ENCODE peak calls at places on chromosomes 13 and 19, in eight cellular contexts. R is upper lobe of right lung; J is aorta; W is Panc1; P is pancreas; E is H9; T is naive thymus-derived CD4-positive, alpha-beta T cell; S is suprapubic skin. N is an unnamed sample.

GRCh38 chr19:6423499-6424189 is 967 bp downstream of the KHSRP start:
- DNase-seq in R (no peak), J (peak; percentile 67), W (no peak), P (no peak), E (peak; percentile 75), T (peak; percentile 45), S (no peak), N (peak; percentile 3)

GRCh38 chr19:16504271-16504670 is 8.1 kb downstream of the C19orf44 start:
- DNase-seq in R (no peak), J (no peak), W (no peak), P (no peak), E (no peak), T (no peak), S (no peak), N (no peak)

GRCh38 chr13:113545455-113545930 is 39.1 kb upstream of the TFDP1 start:
- DNase-seq in R (peak; percentile 54), J (no peak), W (no peak), P (no peak), E (peak; percentile 24), T (no peak), S (no peak), N (no peak)

GRCh38 chr19:13163609-13164364 is 13.6 kb downstream of the IER2 start:
- DNase-seq in R (peak; percentile 86), J (peak; percentile 90), W (no peak), P (peak; percentile 88), E (peak; percentile 88), T (peak; percentile 61), S (peak; percentile 89), N (no peak)

GRCh38 chr13:42168497-42168896 is 103.5 kb upstream of the AKAP11 start:
- DNase-seq in R (no peak), J (no peak), W (no peak), P (no peak), E (no peak), T (no peak), S (no peak), N (no peak)

GRCh38 chr13:95267662-95268369 is 33.4 kb downstream of the ABCC4 start:
- DNase-seq in R (no peak), J (no peak), W (no peak), P (no peak), E (no peak), T (no peak), S (no peak), N (no peak)

GRCh38 chr19:16319466-16319865 is 5.2 kb upstream of the KLF2 start:
- DNase-seq in R (no peak), J (no peak), W (no peak), P (no peak), E (no peak), T (no peak), S (no peak), N (no peak)

GRCh38 chr13:48998893-48999292 is 23.2 kb downstream of the FNDC3A start:
- DNase-seq in R (no peak), J (no peak), W (no peak), P (no peak), E (no peak), T (no peak), S (no peak), N (no peak)

GRCh38 chr13:92175330-92175729 is 776.9 kb downstream of the GPC5 start:
- DNase-seq in R (no peak), J (no peak), W (no peak), P (no peak), E (peak; percentile 34), T (no peak), S (no peak), N (no peak)

GRCh38 chr13:40558656-40559055 is 107.8 kb downstream of the FOXO1 start:
- DNase-seq in R (no peak), J (no peak), W (no peak), P (no peak), E (no peak), T (no peak), S (no peak), N (no peak)

GRCh38 chr19:51729781-51730180 is 6.0 kb upstream of the HAS1 start:
- DNase-seq in R (no peak), J (no peak), W (no peak), P (no peak), E (no peak), T (no peak), S (no peak), N (no peak)

GRCh38 chr13:73981595-73981994 is 152.6 kb downstream of the KLF12 start:
- DNase-seq in R (no peak), J (no peak), W (no peak), P (no peak), E (no peak), T (no peak), S (no peak), N (no peak)

GRCh38 chr19:32018014-32018413 is 327.4 kb upstream of the ZNF507 start:
- DNase-seq in R (no peak), J (no peak), W (no peak), P (no peak), E (no peak), T (no peak), S (no peak), N (peak; percentile 82)

GRCh38 chr13:98576215-98576945 is 527 bp downstream of the STK24 start:
- DNase-seq in R (peak; percentile 82), J (peak; percentile 74), W (no peak), P (peak; percentile 64), E (no peak), T (peak; percentile 58), S (peak; percentile 76), N (no peak)

GRCh38 chr19:45809643-45810159 is 5.4 kb downstream of the RSPH6A start:
- DNase-seq in R (no peak), J (no peak), W (no peak), P (no peak), E (peak; percentile 72), T (no peak), S (no peak), N (no peak)

GRCh38 chr13:106484755-106485193 is 50.7 kb downstream of the EFNB2 start:
- DNase-seq in R (no peak), J (peak; percentile 75), W (no peak), P (no peak), E (no peak), T (no peak), S (no peak), N (no peak)

GRCh38 chr19:58001895-58002369 is 688 bp downstream of the ZNF606 start:
- DNase-seq in R (no peak), J (no peak), W (no peak), P (no peak), E (no peak), T (no peak), S (no peak), N (no peak)

GRCh38 chr19:58002384-58003152 is at the start of gene ZNF606:
- DNase-seq in R (peak; percentile 95), J (peak; percentile 92), W (no peak), P (peak; percentile 88), E (peak; percentile 86), T (peak; percentile 85), S (peak; percentile 88), N (no peak)

GRCh38 chr19:58007285-58007684 is 4.7 kb upstream of the ZNF606 start:
- DNase-seq in R (no peak), J (no peak), W (no peak), P (no peak), E (peak; percentile 49), T (no peak), S (no peak), N (no peak)

GRCh38 chr19:58000677-58001076 is 1.9 kb downstream of the ZNF606 start:
- DNase-seq in R (no peak), J (no peak), W (no peak), P (no peak), E (no peak), T (no peak), S (no peak), N (no peak)

GRCh38 chr19:58003153-58003828 is 671 bp upstream of the ZNF606 start:
- DNase-seq in R (no peak), J (no peak), W (no peak), P (no peak), E (peak; percentile 36), T (no peak), S (no peak), N (no peak)
- H3K27ac ChIP-seq in R (peak overlapping the region; percentile 88), J (no peak overlapping the region), W (peak overlapping the region; percentile 85), P (peak overlapping the region; percentile 84), E (no peak overlapping the region), T (peak overlapping the region; percentile 90), S (peak overlapping the region; percentile 92), N (peak overlapping the region; percentile 73)

GRCh38 chr13:66675620-66676019 is 554.5 kb downstream of the PCDH9 start:
- DNase-seq in R (no peak), J (no peak), W (no peak), P (no peak), E (no peak), T (no peak), S (no peak), N (no peak)

GRCh38 chr13:66680031-66680430 is 550.1 kb downstream of the PCDH9 start:
- DNase-seq in R (no peak), J (no peak), W (no peak), P (no peak), E (no peak), T (no peak), S (no peak), N (no peak)
- H3K27ac ChIP-seq in R (no peak overlapping the region), J (no peak overlapping the region), W (no peak overlapping the region), P (no peak overlapping the region), E (no peak overlapping the region), T (no peak overlapping the region), S (no peak overlapping the region), N (no peak overlapping the region)

GRCh38 chr19:24000656-24001055 is 86.0 kb downstream of the ZNF726 start:
- DNase-seq in R (no peak), J (no peak), W (no peak), P (no peak), E (no peak), T (no peak), S (no peak), N (no peak)
- H3K27ac ChIP-seq in R (no peak overlapping the region), J (no peak overlapping the region), W (no peak overlapping the region), P (no peak overlapping the region), E (no peak overlapping the region), T (no peak overlapping the region), S (peak overlapping the region; percentile 28), N (no peak overlapping the region)

GRCh38 chr19:3548594-3548993 is 8.8 kb downstream of the MFSD12 start:
- DNase-seq in R (peak; percentile 82), J (no peak), W (no peak), P (no peak), E (no peak), T (no peak), S (no peak), N (no peak)

GRCh38 chr19:3549816-3550215 is 7.6 kb downstream of the MFSD12 start:
- DNase-seq in R (no peak), J (no peak), W (no peak), P (no peak), E (no peak), T (no peak), S (no peak), N (no peak)

GRCh38 chr19:3550947-3551807 is 6.2 kb downstream of the MFSD12 start:
- DNase-seq in R (no peak), J (no peak), W (no peak), P (no peak), E (no peak), T (no peak), S (no peak), N (no peak)

GRCh38 chr19:3554254-3555083 is 2.9 kb downstream of the MFSD12 start:
- DNase-seq in R (no peak), J (no peak), W (no peak), P (no peak), E (no peak), T (no peak), S (no peak), N (no peak)

DNA sequence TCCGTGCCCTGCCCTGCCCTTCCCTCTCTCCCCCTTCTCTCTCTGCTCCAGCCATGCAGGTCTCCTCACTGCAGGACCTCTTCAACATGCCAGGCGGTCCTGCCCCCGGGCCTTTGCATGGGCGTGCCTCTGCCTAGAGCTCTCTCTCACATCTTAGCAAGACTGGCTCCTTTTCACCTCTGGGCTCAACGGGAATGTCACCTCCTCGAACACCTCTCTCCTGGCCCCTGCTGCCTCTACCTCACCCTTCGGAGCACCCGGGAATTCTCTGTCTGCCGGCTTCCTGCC is 5.6 kb downstream of the MFSD12 start:
- DNase-seq in R (no peak), J (no peak), W (no peak), P (no peak), E (no peak), T (no peak), S (no peak), N (no peak)
- H3K27ac ChIP-seq in R (no peak overlapping the region), J (no peak overlapping the region), W (no peak overlapping the region), P (no peak overlapping the region), E (no peak overlapping the region), T (no peak overlapping the region), S (no peak overlapping the region), N (no peak overlapping the region)

N was measured in epithelial cell of prostate.